ENCODE peak calls at places on chromosomes 6 and 20, in four cellular contexts. T is adrenal gland, V is heart right ventricle, F is RWPE1. Q is an unnamed sample.

GRCh38 chr6:119350202-119351004 is 842 bp upstream of the MAN1A1 start:
- DNase-seq in T (no peak), V (peak), F (peak), Q (peak)

GRCh38 chr20:44909872-44910689 is at the start of gene PABPC1L:
- DNase-seq in T (peak), V (peak), F (peak), Q (peak)

GRCh38 chr6:117352466-117353081 is 73.2 kb downstream of the ROS1 start:
- DNase-seq in T (no peak), V (no peak), F (peak), Q (peak)

GRCh38 chr6:85417336-85417735 is 32.5 kb upstream of the NT5E start:
- DNase-seq in T (no peak), V (no peak), F (no peak), Q (no peak)

GRCh38 chr20:49595811-49596545 is 28.0 kb upstream of the PTGIS start:
- DNase-seq in T (no peak), V (no peak), F (no peak), Q (no peak)

GRCh38 chr6:21079468-21080048 is 514.0 kb upstream of the SOX4 start:
- DNase-seq in T (no peak), V (no peak), F (no peak), Q (peak)

GRCh38 chr20:24984963-24985640 is 7.4 kb downstream of the APMAP start:
- DNase-seq in T (no peak), V (no peak), F (no peak), Q (no peak)

GRCh38 chr20:63978319-63979220 is 872 bp downstream of the SAMD10 start:
- DNase-seq in T (peak), V (peak), F (peak), Q (peak)

GRCh38 chr6:136643850-136644596 is 93.8 kb upstream of the MAP7 start:
- DNase-seq in T (peak), V (peak), F (peak), Q (peak)

GRCh38 chr6:168165373-168165772 is 86.4 kb upstream of the FRMD1 start:
- DNase-seq in T (no peak), V (no peak), F (no peak), Q (no peak)

GRCh38 chr6:18720075-18720474 is 332.9 kb downstream of the RNF144B start:
- DNase-seq in T (no peak), V (no peak), F (no peak), Q (no peak)

GRCh38 chr6:7881765-7882500 is 28.7 kb downstream of the TXNDC5 start:
- DNase-seq in T (no peak), V (no peak), F (peak), Q (no peak)

GRCh38 chr6:163449076-163449475 is 34.6 kb downstream of the QKI start:
- DNase-seq in T (no peak), V (no peak), F (no peak), Q (no peak)

GRCh38 chr6:35804996-35805736 is at the start of gene LHFPL5:
- DNase-seq in T (peak), V (peak), F (peak), Q (peak)

GRCh38 chr6:129863664-129864063 is 2.5 kb upstream of the TMEM244 start:
- DNase-seq in T (no peak), V (no peak), F (peak), Q (no peak)

GRCh38 chr6:119147101-119148053 is 68.9 kb upstream of the FAM184A start:
- DNase-seq in T (peak), V (peak), F (peak), Q (peak)

GRCh38 chr6:48994811-48995210 is 468.2 kb downstream of the MMUT start:
- DNase-seq in T (no peak), V (no peak), F (no peak), Q (no peak)

GRCh38 chr20:62358171-62358719 is 8.9 kb downstream of the LAMA5 start:
- DNase-seq in T (peak), V (no peak), F (no peak), Q (peak)

GRCh38 chr6:117947234-117947633 is 40.2 kb downstream of the SLC35F1 start:
- DNase-seq in T (no peak), V (no peak), F (no peak), Q (no peak)

GRCh38 chr6:6164367-6164766 is 156.1 kb downstream of the F13A1 start:
- DNase-seq in T (no peak), V (no peak), F (no peak), Q (no peak)

GRCh38 chr6:170067257-170067656 is 223.6 kb downstream of the DLL1 start:
- DNase-seq in T (peak), V (peak), F (no peak), Q (no peak)

GRCh38 chr6:47679507-47679906 is 18.9 kb upstream of the ADGRF4 start:
- DNase-seq in T (no peak), V (no peak), F (no peak), Q (no peak)

GRCh38 chr6:132202569-132202968 is 198.7 kb downstream of the MOXD1 start:
- DNase-seq in T (no peak), V (peak), F (no peak), Q (peak)

GRCh38 chr20:36320261-36320897 is 14.2 kb downstream of the DLGAP4 start:
- DNase-seq in T (no peak), V (no peak), F (no peak), Q (no peak)

GRCh38 chr6:1316482-1317220 is 4.8 kb downstream of the FOXQ1 start:
- DNase-seq in T (no peak), V (no peak), F (no peak), Q (peak)

GRCh38 chr6:36618366-36619355 is 24.5 kb downstream of the SRSF3 start:
- DNase-seq in T (no peak), V (no peak), F (no peak), Q (no peak)

GRCh38 chr6:105174512-105174911 is 5.3 kb downstream of the POPDC3 start:
- DNase-seq in T (no peak), V (no peak), F (peak), Q (no peak)

GRCh38 chr20:4681971-4682370 is 39.7 kb upstream of the PRND start:
- DNase-seq in T (no peak), V (no peak), F (peak), Q (peak)
- H3K27ac ChIP-seq in T (no peak), V (peak), F (peak), Q (peak)

GRCh38 chr20:38423541-38423940 is 11.6 kb downstream of the SNHG17 start:
- DNase-seq in T (no peak), V (no peak), F (no peak), Q (no peak)

GRCh38 chr20:38424404-38424803 is 10.7 kb downstream of the SNHG17 start:
- DNase-seq in T (no peak), V (no peak), F (no peak), Q (no peak)

GRCh38 chr20:38420232-38421085 is 14.7 kb downstream of the SNHG17 start:
- DNase-seq in T (no peak), V (no peak), F (no peak), Q (no peak)

GRCh38 chr20:38418509-38419204 is 16.5 kb downstream of the SNHG17 start:
- DNase-seq in T (peak), V (peak), F (no peak), Q (no peak)

GRCh38 chr20:38421915-38422314 is 13.2 kb downstream of the SNHG17 start:
- DNase-seq in T (no peak), V (no peak), F (no peak), Q (no peak)
- H3K27ac ChIP-seq in T (no peak), V (no peak), F (peak), Q (no peak)

GRCh38 chr6:31834704-31835375 is 7.3 kb downstream of the HSPA1B start:
- DNase-seq in T (peak), V (peak), F (peak), Q (peak)
- H3K27ac ChIP-seq in T (peak), V (peak), F (peak), Q (peak)

DNA sequence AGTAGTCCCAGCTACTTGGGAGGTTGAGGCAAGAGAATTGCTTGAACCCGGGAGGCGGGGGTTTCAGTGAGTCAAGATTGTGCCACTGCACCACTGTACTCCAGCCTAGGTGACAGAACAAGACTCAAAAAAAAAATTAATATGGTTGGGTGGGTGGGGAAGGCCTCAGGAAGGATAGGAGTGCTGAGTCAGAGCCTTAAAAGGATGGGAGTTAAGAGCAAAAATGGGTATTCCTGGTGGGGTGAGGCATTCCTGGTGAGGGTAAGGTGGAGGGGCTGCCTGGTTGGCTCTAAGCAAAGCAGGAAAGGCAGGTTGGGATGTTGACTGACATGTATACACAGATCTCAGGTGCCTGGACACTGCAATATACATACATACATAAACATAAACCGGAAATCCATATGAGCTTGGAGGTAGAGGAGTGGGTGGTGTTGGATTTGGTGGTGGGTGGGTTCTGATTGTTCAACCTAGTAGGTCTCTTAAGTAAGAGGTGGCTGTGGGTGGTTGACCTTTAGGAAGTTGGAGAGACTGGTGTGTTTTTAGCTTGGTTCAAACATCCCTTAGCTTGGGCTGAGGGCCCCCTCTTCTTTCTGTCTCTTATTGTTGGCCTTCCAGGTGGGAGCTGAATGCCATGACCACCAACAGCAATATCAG is 1.2 kb upstream of the RRP36 start:
- DNase-seq in T (no peak), V (no peak), F (no peak), Q (no peak)
- H3K27ac ChIP-seq in T (no peak), V (peak), F (peak), Q (peak)

GRCh38 chr20:51402201-51402600 is 140.3 kb downstream of the NFATC2 start:
- DNase-seq in T (no peak), V (no peak), F (no peak), Q (no peak)
- H3K27ac ChIP-seq in T (no peak), V (no peak), F (no peak), Q (no peak)

GRCh38 chr6:159807150-159807859 is 7.2 kb downstream of the PNLDC1 start:
- DNase-seq in T (no peak), V (no peak), F (peak), Q (peak)
- H3K27ac ChIP-seq in T (no peak), V (no peak), F (no peak), Q (peak)

GRCh38 chr6:144055121-144055931 is 40.0 kb downstream of the SF3B5 start:
- DNase-seq in T (no peak), V (no peak), F (no peak), Q (no peak)
- H3K27ac ChIP-seq in T (no peak), V (no peak), F (no peak), Q (no peak)

DNA sequence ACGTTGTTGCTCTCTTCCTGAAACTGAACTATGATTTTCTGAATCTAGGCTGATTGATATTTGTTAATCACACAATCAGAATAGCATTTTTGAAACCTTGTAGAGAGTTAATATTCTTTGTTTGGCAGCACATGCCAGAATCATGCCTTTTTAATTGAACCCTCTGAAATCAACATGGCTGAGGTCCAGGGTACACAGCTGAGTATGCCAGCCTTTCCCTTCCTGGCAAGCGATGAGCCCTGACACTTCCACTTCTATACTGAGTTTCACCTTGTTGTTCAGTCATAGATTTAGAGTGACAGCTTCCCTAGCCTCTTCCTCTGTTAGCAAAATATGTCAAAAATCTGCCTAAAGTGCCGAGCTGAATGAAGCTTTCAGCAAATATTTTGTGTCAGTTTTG is 6.8 kb downstream of the HDDC2 start:
- DNase-seq in T (no peak), V (peak), F (no peak), Q (no peak)
- H3K27ac ChIP-seq in T (no peak), V (peak), F (no peak), Q (no peak)

GRCh38 chr20:34427331-34427730 is 64.3 kb downstream of the ITCH start:
- DNase-seq in T (no peak), V (no peak), F (no peak), Q (no peak)

GRCh38 chr20:34420975-34421374 is 57.9 kb downstream of the ITCH start:
- DNase-seq in T (no peak), V (no peak), F (no peak), Q (no peak)

GRCh38 chr20:34427784-34428183 is 64.7 kb downstream of the ITCH start:
- DNase-seq in T (no peak), V (no peak), F (no peak), Q (no peak)

GRCh38 chr20:34421766-34422466 is 58.8 kb downstream of the ITCH start:
- DNase-seq in T (no peak), V (no peak), F (no peak), Q (no peak)

DNA sequence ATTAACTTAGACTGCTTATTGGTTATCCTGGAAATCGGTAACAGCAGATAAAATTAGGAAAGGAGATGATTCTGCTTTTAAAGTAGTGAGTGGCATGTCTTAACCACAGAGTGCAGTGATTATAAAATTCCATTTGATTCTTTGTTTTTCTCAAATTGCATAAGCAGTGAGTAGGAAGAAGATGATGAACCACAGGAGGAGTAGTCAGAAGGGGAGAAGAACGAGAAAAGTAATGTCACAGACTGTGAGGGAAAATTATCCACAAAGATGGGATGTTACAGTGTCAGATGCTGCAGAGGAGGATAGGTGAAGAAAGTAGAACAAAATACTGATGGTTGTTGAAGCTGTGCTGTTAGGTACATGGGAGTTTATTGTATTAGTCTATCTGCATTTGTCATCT is 63.0 kb downstream of the ITCH start:
- DNase-seq in T (no peak), V (no peak), F (no peak), Q (no peak)
- H3K27ac ChIP-seq in T (no peak), V (no peak), F (no peak), Q (peak)

DNA sequence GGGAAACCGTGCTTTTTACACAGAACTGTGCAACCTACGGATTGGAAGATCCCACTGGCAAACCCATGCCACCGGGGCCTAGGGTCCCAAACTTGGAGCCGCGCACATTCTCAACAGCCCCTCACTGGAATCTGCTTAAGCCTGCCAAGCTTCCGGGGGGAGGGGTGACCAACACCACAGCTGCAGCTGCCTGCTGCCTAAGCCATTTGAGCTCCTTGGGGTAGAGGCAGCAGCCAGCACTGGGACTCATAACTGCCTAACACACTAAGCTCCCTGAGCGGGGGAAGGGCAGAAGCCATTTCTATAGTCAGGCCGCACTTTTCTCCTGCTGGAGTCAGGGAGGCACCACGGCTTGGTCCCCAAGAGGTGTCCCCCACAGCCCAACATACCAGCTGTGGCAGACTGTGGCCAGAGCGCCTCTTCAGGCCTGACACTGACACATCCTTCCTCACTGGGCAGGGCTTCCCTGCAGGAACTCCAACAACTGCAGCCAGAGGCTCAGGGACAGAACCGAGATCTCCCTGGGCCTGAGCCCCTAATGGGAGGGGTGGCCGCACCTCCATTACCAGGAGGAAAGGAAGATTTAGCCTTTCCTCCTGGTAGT is 270.3 kb upstream of the ECI2 start:
- DNase-seq in T (no peak), V (no peak), F (no peak), Q (no peak)
- H3K27ac ChIP-seq in T (no peak), V (no peak), F (no peak), Q (no peak)

Q was measured in hepatocyte.